ENCODE peak calls at places on chromosomes 13 and 19, in six cellular contexts. Z is B cell, B is cardiac muscle cell, K is DMS79, O is endothelial cell, N is NCI-H748 treated with DMSO at 0.1 percent for 48 hours. U is an unnamed sample.
A peak's percentile ranks its signal among the peaks of the same experiment; 100 is the strongest.

GRCh38 chr13:102913924-102914628 is 68.2 kb downstream of the ERCC5 start:
- DNase-seq in N (no peak), B (peak; percentile 55), Z (no peak), O (no peak), K (peak; percentile 73), U (no peak)

GRCh38 chr19:44658069-44658727 is 13.1 kb upstream of the CEACAM19 start:
- DNase-seq in B (no peak), K (no peak), O (no peak), N (no peak), Z (no peak), U (no peak)

GRCh38 chr19:7729211-7729610 is 2.7 kb downstream of the CLEC4G start:
- DNase-seq in N (no peak), B (no peak), Z (peak; percentile 53), O (no peak), K (no peak), U (no peak)

GRCh38 chr19:38617764-38618589 is at the start of gene MAP4K1:
- DNase-seq in B (no peak), Z (peak; percentile 80), O (no peak), N (peak; percentile 28), K (peak; percentile 13), U (peak; percentile 49)

GRCh38 chr13:75870397-75870801 is 234.3 kb downstream of the LMO7 start:
- DNase-seq in O (no peak), K (no peak), B (peak; percentile 38), N (peak; percentile 52), Z (peak; percentile 22), U (no peak)

GRCh38 chr19:372306-372890 is 27.8 kb upstream of the MIER2 start:
- DNase-seq in B (peak; percentile 90), O (no peak), N (no peak), K (peak; percentile 3), Z (no peak), U (no peak)

GRCh38 chr13:99601535-99601934 is 100.3 kb downstream of the TM9SF2 start:
- DNase-seq in K (no peak), O (no peak), N (no peak), Z (no peak), B (no peak), U (no peak)

GRCh38 chr19:1333789-1334188 is 48.1 kb downstream of the EFNA2 start:
- DNase-seq in B (no peak), Z (no peak), K (no peak), O (no peak), N (no peak), U (no peak)

GRCh38 chr13:20106751-20107150 is 54.1 kb downstream of the GJA3 start:
- DNase-seq in Z (no peak), K (no peak), O (no peak), N (no peak), B (no peak), U (no peak)

GRCh38 chr13:95644611-95645052 is at the start of gene DZIP1:
- DNase-seq in O (peak; percentile 83), Z (no peak), K (peak; percentile 90), B (peak; percentile 91), N (peak; percentile 56), U (peak; percentile 77)

GRCh38 chr13:27446986-27447583 is 3.3 kb downstream of the MTIF3 start:
- DNase-seq in Z (peak; percentile 73), B (no peak), K (no peak), O (no peak), N (no peak), U (no peak)

GRCh38 chr13:48977973-48978372 is 2.3 kb downstream of the FNDC3A start:
- DNase-seq in B (no peak), Z (no peak), K (no peak), O (no peak), N (no peak), U (no peak)

U was measured in NCI-H510A.